ENCODE peak calls at places on chromosomes 13 and 19, in eight cellular contexts. One of them, this sample, is unnamed.

GRCh38 chr13:45238945-45239795 is 38.3 kb upstream of the KCTD4 start:
- DNase-seq in endothelial cell: no peak
- DNase-seq in anterior cingulate cortex: no peak
- DNase-seq in transverse colon: no peak
- DNase-seq in T-helper 1 cell: no peak
- DNase-seq in NCI-H510A: no peak
- DNase-seq in GM03348: peak; percentile 68
- DNase-seq in lung: no peak
- DNase-seq in this sample: no peak

GRCh38 chr19:51156710-51157109 is 14.6 kb downstream of the SIGLEC7 start:
- DNase-seq in T-helper 1 cell: no peak
- DNase-seq in NCI-H510A: no peak
- DNase-seq in endothelial cell: no peak
- DNase-seq in GM03348: no peak
- DNase-seq in transverse colon: no peak
- DNase-seq in anterior cingulate cortex: no peak
- DNase-seq in lung: no peak
- DNase-seq in this sample: no peak

GRCh38 chr13:23007430-23007829 is 173.3 kb upstream of the SGCG start:
- DNase-seq in lung: no peak
- DNase-seq in endothelial cell: no peak
- DNase-seq in NCI-H510A: no peak
- DNase-seq in anterior cingulate cortex: no peak
- DNase-seq in transverse colon: no peak
- DNase-seq in T-helper 1 cell: no peak
- DNase-seq in GM03348: no peak
- DNase-seq in this sample: no peak

GRCh38 chr19:44684892-44685847 is 13.8 kb upstream of the CEACAM16 start:
- DNase-seq in T-helper 1 cell: no peak
- DNase-seq in endothelial cell: no peak
- DNase-seq in transverse colon: peak; percentile 41
- DNase-seq in lung: peak; percentile 65
- DNase-seq in NCI-H510A: no peak
- DNase-seq in GM03348: peak; percentile 64
- DNase-seq in anterior cingulate cortex: no peak
- DNase-seq in this sample: no peak

GRCh38 chr19:39998511-39998910 is 1.7 kb downstream of the ZNF546 start:
- DNase-seq in anterior cingulate cortex: no peak
- DNase-seq in NCI-H510A: no peak
- DNase-seq in transverse colon: no peak
- DNase-seq in GM03348: no peak
- DNase-seq in endothelial cell: no peak
- DNase-seq in T-helper 1 cell: no peak
- DNase-seq in lung: no peak
- DNase-seq in this sample: no peak

GRCh38 chr13:74450525-74450845 is 316.3 kb upstream of the KLF12 start:
- DNase-seq in anterior cingulate cortex: no peak
- DNase-seq in lung: no peak
- DNase-seq in NCI-H510A: no peak
- DNase-seq in T-helper 1 cell: no peak
- DNase-seq in GM03348: no peak
- DNase-seq in transverse colon: no peak
- DNase-seq in endothelial cell: no peak
- DNase-seq in this sample: no peak

GRCh38 chr13:48542581-48543341 is 9.9 kb upstream of the RCBTB2 start:
- DNase-seq in T-helper 1 cell: no peak
- DNase-seq in anterior cingulate cortex: peak; percentile 4
- DNase-seq in NCI-H510A: peak; percentile 0
- DNase-seq in transverse colon: peak; percentile 43
- DNase-seq in lung: no peak
- DNase-seq in endothelial cell: peak; percentile 39
- DNase-seq in GM03348: no peak
- DNase-seq in this sample: no peak

GRCh38 chr19:1070931-1071791 is 4.2 kb downstream of the ARHGAP45 start:
- DNase-seq in NCI-H510A: no peak
- DNase-seq in endothelial cell: no peak
- DNase-seq in transverse colon: no peak
- DNase-seq in T-helper 1 cell: no peak
- DNase-seq in GM03348: peak; percentile 54
- DNase-seq in anterior cingulate cortex: no peak
- DNase-seq in lung: no peak
- DNase-seq in this sample: no peak

GRCh38 chr13:50026788-50027473 is 11.7 kb downstream of the KCNRG start:
- DNase-seq in anterior cingulate cortex: no peak
- DNase-seq in GM03348: no peak
- DNase-seq in lung: no peak
- DNase-seq in T-helper 1 cell: no peak
- DNase-seq in NCI-H510A: no peak
- DNase-seq in transverse colon: no peak
- DNase-seq in endothelial cell: no peak
- DNase-seq in this sample: no peak

GRCh38 chr19:33064778-33065550 is at the start of gene RHPN2:
- DNase-seq in lung: peak; percentile 58
- DNase-seq in transverse colon: peak; percentile 87
- DNase-seq in T-helper 1 cell: peak; percentile 50
- DNase-seq in endothelial cell: peak; percentile 37
- DNase-seq in GM03348: peak; percentile 96
- DNase-seq in anterior cingulate cortex: peak; percentile 10
- DNase-seq in NCI-H510A: peak; percentile 60
- DNase-seq in this sample: no peak

GRCh38 chr19:20186163-20186562 is 19.1 kb downstream of the ZNF486 start:
- DNase-seq in T-helper 1 cell: no peak
- DNase-seq in endothelial cell: no peak
- DNase-seq in GM03348: no peak
- DNase-seq in lung: no peak
- DNase-seq in NCI-H510A: no peak
- DNase-seq in transverse colon: no peak
- DNase-seq in anterior cingulate cortex: no peak
- DNase-seq in this sample: no peak

GRCh38 chr13:28492527-28493367 is 2.2 kb downstream of the FLT1 start:
- DNase-seq in lung: no peak
- DNase-seq in anterior cingulate cortex: no peak
- DNase-seq in transverse colon: no peak
- DNase-seq in GM03348: no peak
- DNase-seq in T-helper 1 cell: peak; percentile 78
- DNase-seq in NCI-H510A: no peak
- DNase-seq in endothelial cell: no peak
- DNase-seq in this sample: no peak

GRCh38 chr13:25170554-25171107 is 1.5 kb downstream of the AMER2 start:
- DNase-seq in T-helper 1 cell: no peak
- DNase-seq in GM03348: no peak
- DNase-seq in NCI-H510A: peak; percentile 6
- DNase-seq in endothelial cell: peak; percentile 52
- DNase-seq in anterior cingulate cortex: peak; percentile 79
- DNase-seq in lung: no peak
- DNase-seq in transverse colon: no peak
- DNase-seq in this sample: peak; percentile 72

GRCh38 chr13:35771898-35772297 is 295.4 kb upstream of the MAB21L1 start:
- DNase-seq in endothelial cell: no peak
- DNase-seq in lung: no peak
- DNase-seq in T-helper 1 cell: no peak
- DNase-seq in GM03348: peak; percentile 88
- DNase-seq in transverse colon: no peak
- DNase-seq in NCI-H510A: no peak
- DNase-seq in anterior cingulate cortex: no peak
- DNase-seq in this sample: no peak

GRCh38 chr19:4101496-4101770 is 22.5 kb downstream of the MAP2K2 start:
- DNase-seq in transverse colon: no peak
- DNase-seq in endothelial cell: no peak
- DNase-seq in lung: no peak
- DNase-seq in GM03348: no peak
- DNase-seq in anterior cingulate cortex: no peak
- DNase-seq in NCI-H510A: no peak
- DNase-seq in T-helper 1 cell: no peak
- DNase-seq in this sample: no peak

GRCh38 chr19:49362926-49363264 is 679 bp upstream of the TEAD2 start:
- DNase-seq in T-helper 1 cell: no peak
- DNase-seq in GM03348: peak; percentile 51
- DNase-seq in transverse colon: peak; percentile 47
- DNase-seq in lung: peak; percentile 49
- DNase-seq in endothelial cell: peak; percentile 40
- DNase-seq in anterior cingulate cortex: no peak
- DNase-seq in NCI-H510A: no peak
- DNase-seq in this sample: no peak

GRCh38 chr19:13151605-13152355 is 1.6 kb downstream of the IER2 start:
- DNase-seq in T-helper 1 cell: peak; percentile 97
- DNase-seq in NCI-H510A: peak; percentile 98
- DNase-seq in lung: peak; percentile 97
- DNase-seq in GM03348: peak; percentile 98
- DNase-seq in anterior cingulate cortex: peak; percentile 93
- DNase-seq in endothelial cell: peak; percentile 93
- DNase-seq in transverse colon: peak; percentile 98
- DNase-seq in this sample: peak; percentile 99

GRCh38 chr19:30757836-30758617 is 385.8 kb downstream of the ZNF536 start:
- DNase-seq in endothelial cell: no peak
- DNase-seq in lung: peak; percentile 22
- DNase-seq in NCI-H510A: no peak
- DNase-seq in GM03348: no peak
- DNase-seq in transverse colon: no peak
- DNase-seq in T-helper 1 cell: no peak
- DNase-seq in anterior cingulate cortex: no peak
- DNase-seq in this sample: no peak

GRCh38 chr13:95530178-95530577 is 22.3 kb upstream of the CLDN10 start:
- DNase-seq in lung: peak; percentile 72
- DNase-seq in anterior cingulate cortex: no peak
- DNase-seq in T-helper 1 cell: no peak
- DNase-seq in GM03348: peak; percentile 23
- DNase-seq in transverse colon: no peak
- DNase-seq in NCI-H510A: peak; percentile 68
- DNase-seq in endothelial cell: no peak
- DNase-seq in this sample: no peak

GRCh38 chr19:49860716-49861100 is 6.7 kb downstream of the PNKP start:
- DNase-seq in transverse colon: no peak
- DNase-seq in GM03348: no peak
- DNase-seq in lung: no peak
- DNase-seq in NCI-H510A: no peak
- DNase-seq in T-helper 1 cell: no peak
- DNase-seq in anterior cingulate cortex: no peak
- DNase-seq in endothelial cell: no peak
- DNase-seq in this sample: no peak

GRCh38 chr19:40433391-40434216 is 7.8 kb upstream of the SERTAD1 start:
- DNase-seq in endothelial cell: peak; percentile 76
- DNase-seq in GM03348: peak; percentile 95
- DNase-seq in T-helper 1 cell: peak; percentile 58
- DNase-seq in anterior cingulate cortex: peak; percentile 73
- DNase-seq in NCI-H510A: peak; percentile 83
- DNase-seq in lung: peak; percentile 87
- DNase-seq in transverse colon: peak; percentile 92
- DNase-seq in this sample: peak; percentile 85

GRCh38 chr19:4456566-4456842 is 1.1 kb downstream of the UBXN6 start:
- DNase-seq in anterior cingulate cortex: no peak
- DNase-seq in T-helper 1 cell: no peak
- DNase-seq in GM03348: peak; percentile 58
- DNase-seq in NCI-H510A: peak; percentile 20
- DNase-seq in lung: no peak
- DNase-seq in endothelial cell: peak; percentile 44
- DNase-seq in transverse colon: peak; percentile 36
- DNase-seq in this sample: no peak

GRCh38 chr19:17469371-17470203 is 737 bp upstream of the SLC27A1 start:
- DNase-seq in transverse colon: peak; percentile 97
- DNase-seq in T-helper 1 cell: peak; percentile 89
- DNase-seq in anterior cingulate cortex: peak; percentile 90
- DNase-seq in NCI-H510A: peak; percentile 93
- DNase-seq in GM03348: peak; percentile 94
- DNase-seq in lung: peak; percentile 99
- DNase-seq in endothelial cell: peak; percentile 89
- DNase-seq in this sample: peak; percentile 91

GRCh38 chr13:55106509-55106908 is 2034.2 kb upstream of the PRR20A start:
- DNase-seq in T-helper 1 cell: no peak
- DNase-seq in NCI-H510A: no peak
- DNase-seq in GM03348: no peak
- DNase-seq in anterior cingulate cortex: no peak
- DNase-seq in lung: no peak
- DNase-seq in transverse colon: no peak
- DNase-seq in endothelial cell: no peak
- DNase-seq in this sample: no peak

GRCh38 chr13:41267106-41267505 is 3.7 kb upstream of the MTRF1 start:
- DNase-seq in anterior cingulate cortex: no peak
- DNase-seq in NCI-H510A: no peak
- DNase-seq in lung: no peak
- DNase-seq in endothelial cell: no peak
- DNase-seq in transverse colon: no peak
- DNase-seq in GM03348: no peak
- DNase-seq in T-helper 1 cell: no peak
- DNase-seq in this sample: no peak

GRCh38 chr13:98746968-98747367 is 5.5 kb downstream of the SLC15A1 start:
- DNase-seq in GM03348: peak; percentile 54
- DNase-seq in anterior cingulate cortex: no peak
- DNase-seq in T-helper 1 cell: no peak
- DNase-seq in NCI-H510A: no peak
- DNase-seq in transverse colon: peak; percentile 36
- DNase-seq in lung: no peak
- DNase-seq in endothelial cell: no peak
- DNase-seq in this sample: no peak

GRCh38 chr19:10820173-10820572 is 15.8 kb downstream of the TMED1 start:
- DNase-seq in lung: no peak
- DNase-seq in transverse colon: no peak
- DNase-seq in GM03348: no peak
- DNase-seq in NCI-H510A: no peak
- DNase-seq in anterior cingulate cortex: no peak
- DNase-seq in T-helper 1 cell: no peak
- DNase-seq in endothelial cell: no peak
- DNase-seq in this sample: no peak

This sample was measured in substantia nigra.